ENCODE peak calls at places on chromosomes 11 and 22, in ten cellular contexts. R is ovary, D is cardiac fibroblast, Q is uterus, H is DND-41, B is MCF 10A, V is H9, L is Calu3, T is mesothelial cell of epicardium, I is GM13976. C is an unnamed sample.

GRCh38 chr11:23540101-23540561 is 679.9 kb upstream of the CCDC179 start:
- DNase-seq in R (no peak), D (peak; percentile 53), Q (no peak), H (peak; percentile 43), B (peak; percentile 56), V (peak; percentile 69), L (peak; percentile 34), T (no peak), I (peak; percentile 49), C (no peak)

GRCh38 chr22:29369460-29369859 is 18.9 kb downstream of the AP1B1 start:
- DNase-seq in R (peak; percentile 52), D (peak; percentile 74), Q (peak; percentile 54), H (no peak), B (peak; percentile 79), V (peak; percentile 72), L (no peak), T (no peak), I (no peak), C (no peak)

GRCh38 chr11:101914349-101914736 is 467 bp upstream of the CEP126 start:
- DNase-seq in R (no peak), D (no peak), Q (peak; percentile 48), H (no peak), B (no peak), V (no peak), L (no peak), T (no peak), I (no peak), C (no peak)

GRCh38 chr22:44459041-44459440 is 39.0 kb downstream of the RTL6 start:
- DNase-seq in R (no peak), D (no peak), Q (no peak), H (peak; percentile 43), B (no peak), V (no peak), L (no peak), T (no peak), I (no peak), C (no peak)

GRCh38 chr11:134126197-134126822 is 57.4 kb downstream of the JAM3 start:
- DNase-seq in R (no peak), D (peak; percentile 91), Q (no peak), H (no peak), B (peak; percentile 31), V (peak; percentile 61), L (no peak), T (no peak), I (no peak), C (no peak)

GRCh38 chr11:117220999-117221774 is 10.7 kb downstream of the PCSK7 start:
- DNase-seq in R (peak; percentile 50), D (no peak), Q (peak; percentile 76), H (no peak), B (no peak), V (no peak), L (no peak), T (no peak), I (no peak), C (no peak)

GRCh38 chr11:124896821-124897391 is 759 bp downstream of the ROBO4 start:
- DNase-seq in R (peak; percentile 63), D (no peak), Q (no peak), H (no peak), B (peak; percentile 30), V (no peak), L (no peak), T (no peak), I (no peak), C (no peak)

GRCh38 chr11:73524774-73525173 is 73.1 kb downstream of the FAM168A start:
- DNase-seq in R (no peak), D (no peak), Q (no peak), H (no peak), B (no peak), V (no peak), L (no peak), T (no peak), I (no peak), C (no peak)

GRCh38 chr11:116851631-116852030 is 14.2 kb upstream of the APOA1 start:
- DNase-seq in R (no peak), D (no peak), Q (no peak), H (peak; percentile 86), B (no peak), V (no peak), L (no peak), T (no peak), I (no peak), C (no peak)

GRCh38 chr11:61132646-61133045 is 28.6 kb downstream of the VPS37C start:
- DNase-seq in R (no peak), D (no peak), Q (no peak), H (no peak), B (no peak), V (no peak), L (no peak), T (no peak), I (no peak), C (no peak)

GRCh38 chr22:40122792-40123191 is 54.9 kb upstream of the TNRC6B start:
- DNase-seq in R (no peak), D (no peak), Q (no peak), H (no peak), B (no peak), V (no peak), L (no peak), T (no peak), I (no peak), C (no peak)

GRCh38 chr22:48267681-48268080 is 1505.2 kb downstream of the TBC1D22A start:
- DNase-seq in R (no peak), D (no peak), Q (no peak), H (no peak), B (no peak), V (no peak), L (no peak), T (no peak), I (no peak), C (no peak)

GRCh38 chr11:61035086-61035835 is 63.8 kb downstream of the CD6 start:
- DNase-seq in R (no peak), D (no peak), Q (no peak), H (no peak), B (no peak), V (no peak), L (no peak), T (no peak), I (no peak), C (no peak)

GRCh38 chr11:75063732-75064314 is 32.9 kb downstream of the OR2AT4 start:
- DNase-seq in R (no peak), D (peak; percentile 8), Q (no peak), H (no peak), B (no peak), V (no peak), L (no peak), T (no peak), I (no peak), C (no peak)

GRCh38 chr22:20156042-20156389 is 5.2 kb upstream of the CCDC188 start:
- DNase-seq in R (no peak), D (no peak), Q (no peak), H (no peak), B (no peak), V (no peak), L (no peak), T (no peak), I (no peak), C (no peak)

GRCh38 chr22:20156611-20157415 is 6.0 kb upstream of the CCDC188 start:
- DNase-seq in R (peak; percentile 93), D (peak; percentile 78), Q (peak; percentile 87), H (peak; percentile 87), B (peak; percentile 66), V (peak; percentile 89), L (peak; percentile 90), T (peak; percentile 73), I (peak; percentile 96), C (peak; percentile 88)

GRCh38 chr22:20153945-20154344 is 3.1 kb upstream of the CCDC188 start:
- DNase-seq in R (no peak), D (no peak), Q (no peak), H (no peak), B (no peak), V (peak; percentile 62), L (no peak), T (no peak), I (no peak), C (no peak)

GRCh38 chr22:20155330-20156041 is 4.6 kb upstream of the CCDC188 start:
- DNase-seq in R (no peak), D (peak; percentile 43), Q (peak; percentile 51), H (no peak), B (peak; percentile 47), V (no peak), L (no peak), T (no peak), I (no peak), C (no peak)

GRCh38 chr22:20154602-20155183 is 3.8 kb upstream of the CCDC188 start:
- DNase-seq in R (no peak), D (no peak), Q (no peak), H (no peak), B (no peak), V (no peak), L (no peak), T (no peak), I (no peak), C (no peak)
- TF ChIP-seq CTCF in R (no peak), D (no peak), Q (no peak), H (no peak), B (no peak), V (peak; percentile 27), L (no peak), T (no peak), I (no peak), C (no peak)

GRCh38 chr11:17476317-17477083 is at the start of gene ABCC8:
- DNase-seq in R (no peak), D (no peak), Q (no peak), H (peak; percentile 55), B (no peak), V (peak; percentile 55), L (peak; percentile 14), T (no peak), I (no peak), C (no peak)
- TF ChIP-seq CTCF in R (no peak), D (no peak), Q (no peak), H (no peak), B (no peak), V (peak; percentile 14), L (no peak), T (no peak), I (no peak), C (no peak)

DNA sequence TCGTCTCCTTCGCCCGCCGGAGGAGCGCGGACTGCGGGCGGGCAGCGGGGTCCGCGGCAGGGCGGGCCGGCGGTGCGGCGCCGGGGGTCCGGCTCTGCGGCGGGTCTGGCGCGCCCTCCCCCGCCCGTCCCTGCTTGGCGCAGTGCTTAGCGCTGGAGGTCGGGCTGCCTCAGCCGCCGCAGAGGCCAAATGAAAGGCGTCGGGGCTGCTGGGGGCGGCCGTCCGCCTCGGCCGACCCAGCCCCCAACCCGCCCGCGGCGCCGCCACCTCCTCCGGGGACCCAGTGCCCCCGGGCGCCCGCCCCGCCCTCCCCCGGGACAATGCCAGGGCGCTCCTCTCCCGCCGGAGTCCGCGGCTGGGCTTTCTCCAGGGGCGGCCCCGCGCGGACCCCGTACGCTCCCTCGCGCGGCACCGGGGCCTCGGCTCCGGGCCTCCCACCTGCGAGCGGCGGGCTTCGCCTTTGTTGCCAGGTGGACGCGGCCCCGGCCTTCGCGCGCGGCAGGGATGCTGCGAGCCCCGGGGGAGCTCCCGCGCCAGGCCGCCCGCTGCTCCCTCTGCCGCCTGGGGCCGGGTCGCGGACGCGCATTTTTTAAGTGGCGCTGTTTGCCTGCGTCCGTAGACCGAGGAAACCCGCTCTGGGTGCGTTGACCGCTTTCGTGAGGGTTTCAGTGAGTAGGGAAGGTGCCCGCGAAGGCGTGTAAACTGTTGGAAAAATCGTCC is 575 bp downstream of the APLP2 start:
- DNase-seq in R (peak; percentile 64), D (peak; percentile 28), Q (peak; percentile 26), H (peak; percentile 37), B (peak; percentile 34), V (peak; percentile 41), L (no peak), T (peak; percentile 22), I (peak; percentile 75), C (peak; percentile 58)
- TF ChIP-seq CTCF in R (no peak), D (peak; percentile 18), Q (no peak), H (peak; percentile 28), B (no peak), V (no peak), L (no peak), T (no peak), I (peak; percentile 22), C (no peak)

GRCh38 chr22:35614404-35614803 is 2.7 kb downstream of the MB start:
- DNase-seq in R (no peak), D (no peak), Q (no peak), H (no peak), B (no peak), V (no peak), L (no peak), T (no peak), I (no peak), C (no peak)
- TF ChIP-seq CTCF in R (no peak), D (no peak), Q (no peak), H (no peak), B (no peak), V (no peak), L (no peak), T (no peak), I (no peak), C (no peak)